ENCODE peak calls at places on chromosome 13, in six cellular contexts. E is COLO829, M is A549, O is fibroblast of gingiva, S is HT-29, H is HFFc6. X is an unnamed sample.

GRCh38 chr13:36998624-36999041 is 507 bp downstream of the ALG5 start:
- DNase-seq in E (no peak), M (no peak), O (no peak), S (peak), H (no peak), X (no peak)

GRCh38 chr13:112894673-112895481 is 74.1 kb upstream of the MCF2L start:
- DNase-seq in E (no peak), M (no peak), O (no peak), S (no peak), H (no peak), X (no peak)

GRCh38 chr13:98022210-98022609 is 68.7 kb downstream of the IPO5 start:
- DNase-seq in E (peak), M (no peak), O (peak), S (no peak), H (peak), X (peak)

GRCh38 chr13:20495087-20496023 is 30.3 kb downstream of the CRYL1 start:
- DNase-seq in E (peak), M (peak), O (peak), S (peak), H (peak), X (peak)

GRCh38 chr13:48161530-48162179 is 66.8 kb upstream of the MED4 start:
- DNase-seq in E (no peak), M (no peak), O (no peak), S (no peak), H (no peak), X (no peak)

GRCh38 chr13:48501705-48502104 is 31.2 kb downstream of the RCBTB2 start:
- DNase-seq in E (no peak), M (no peak), O (no peak), S (no peak), H (no peak), X (no peak)

GRCh38 chr13:89486065-89486464 is 1814.9 kb downstream of the SLITRK5 start:
- DNase-seq in E (no peak), M (no peak), O (no peak), S (no peak), H (no peak), X (peak)

GRCh38 chr13:40589285-40590109 is 76.9 kb downstream of the FOXO1 start:
- DNase-seq in E (peak), M (no peak), O (peak), S (no peak), H (no peak), X (peak)

GRCh38 chr13:99370476-99371272 is 63.5 kb upstream of the GPR183 start:
- DNase-seq in E (no peak), M (no peak), O (no peak), S (no peak), H (no peak), X (no peak)

GRCh38 chr13:46516624-46517318 is 36.2 kb upstream of the LRCH1 start:
- DNase-seq in E (no peak), M (no peak), O (peak), S (no peak), H (no peak), X (no peak)

GRCh38 chr13:111007209-111007608 is 92.3 kb upstream of the ANKRD10 start:
- DNase-seq in E (no peak), M (no peak), O (no peak), S (no peak), H (no peak), X (no peak)

GRCh38 chr13:21347753-21348318 is 111.3 kb downstream of the ZDHHC20 start:
- DNase-seq in E (no peak), M (no peak), O (no peak), S (peak), H (no peak), X (no peak)

GRCh38 chr13:77230560-77230959 is 96.3 kb downstream of the MYCBP2 start:
- DNase-seq in E (no peak), M (no peak), O (no peak), S (no peak), H (no peak), X (no peak)

GRCh38 chr13:97653741-97654140 is 219.8 kb downstream of the RAP2A start:
- DNase-seq in E (peak), M (no peak), O (peak), S (no peak), H (peak), X (no peak)

GRCh38 chr13:58594978-58595600 is 963.5 kb downstream of the PCDH17 start:
- DNase-seq in E (no peak), M (no peak), O (no peak), S (no peak), H (no peak), X (no peak)

GRCh38 chr13:90717451-90717936 is 630.0 kb upstream of the MIR17HG start:
- DNase-seq in E (peak), M (no peak), O (peak), S (no peak), H (peak), X (peak)

GRCh38 chr13:58712191-58712590 is 1080.6 kb downstream of the PCDH17 start:
- DNase-seq in E (peak), M (no peak), O (no peak), S (no peak), H (no peak), X (no peak)

GRCh38 chr13:76579701-76580100 is 306.5 kb downstream of the KCTD12 start:
- DNase-seq in E (no peak), M (no peak), O (no peak), S (no peak), H (no peak), X (no peak)

GRCh38 chr13:35781044-35781443 is 304.6 kb upstream of the MAB21L1 start:
- DNase-seq in E (peak), M (no peak), O (no peak), S (no peak), H (no peak), X (no peak)

GRCh38 chr13:44951184-44951583 is 38.1 kb downstream of the NUFIP1 start:
- DNase-seq in E (no peak), M (no peak), O (no peak), S (no peak), H (peak), X (peak)

GRCh38 chr13:49776871-49777270 is 15.6 kb downstream of the KPNA3 start:
- DNase-seq in E (no peak), M (no peak), O (no peak), S (no peak), H (peak), X (no peak)

GRCh38 chr13:111491021-111491420 is 170.6 kb downstream of the TEX29 start:
- DNase-seq in E (no peak), M (no peak), O (no peak), S (no peak), H (no peak), X (no peak)

GRCh38 chr13:106602178-106602577 is 34.2 kb upstream of the ARGLU1 start:
- DNase-seq in E (no peak), M (no peak), O (no peak), S (no peak), H (no peak), X (no peak)

GRCh38 chr13:85601526-85601925 is 197.7 kb downstream of the SLITRK6 start:
- DNase-seq in E (no peak), M (no peak), O (no peak), S (no peak), H (no peak), X (peak)

GRCh38 chr13:22740264-22740663 is 440.5 kb upstream of the SGCG start:
- DNase-seq in E (no peak), M (no peak), O (no peak), S (peak), H (no peak), X (no peak)

GRCh38 chr13:74040200-74040599 is 94.0 kb downstream of the KLF12 start:
- DNase-seq in E (peak), M (peak), O (no peak), S (peak), H (no peak), X (peak)

GRCh38 chr13:77779461-77780272 is 82.2 kb downstream of the SLAIN1 start:
- DNase-seq in E (peak), M (peak), O (peak), S (peak), H (peak), X (peak)

GRCh38 chr13:29482504-29482903 is 113.0 kb downstream of the SLC7A1 start:
- DNase-seq in E (no peak), M (no peak), O (no peak), S (no peak), H (no peak), X (no peak)

GRCh38 chr13:71754407-71754974 is 112.5 kb downstream of the DACH1 start:
- DNase-seq in E (no peak), M (no peak), O (peak), S (no peak), H (no peak), X (peak)

GRCh38 chr13:34391071-34391470 is 551.0 kb upstream of the NBEA start:
- DNase-seq in E (no peak), M (peak), O (no peak), S (no peak), H (no peak), X (peak)

GRCh38 chr13:23500858-23501257 is 67.4 kb upstream of the SACS start:
- DNase-seq in E (peak), M (no peak), O (peak), S (no peak), H (peak), X (peak)

GRCh38 chr13:50126378-50127016 is 111.3 kb downstream of the KCNRG start:
- DNase-seq in E (no peak), M (peak), O (peak), S (no peak), H (no peak), X (peak)

GRCh38 chr13:24119593-24120508 is 40.7 kb upstream of the SPATA13 start:
- DNase-seq in E (no peak), M (no peak), O (no peak), S (no peak), H (no peak), X (peak)

GRCh38 chr13:37889102-37889501 is 19.5 kb upstream of the TRPC4 start:
- DNase-seq in E (no peak), M (no peak), O (no peak), S (no peak), H (no peak), X (peak)

GRCh38 chr13:39269411-39269810 is 231.2 kb downstream of the NHLRC3 start:
- DNase-seq in E (no peak), M (no peak), O (peak), S (no peak), H (no peak), X (peak)

GRCh38 chr13:22235950-22236290 is 565.0 kb downstream of the FGF9 start:
- DNase-seq in E (no peak), M (no peak), O (no peak), S (no peak), H (no peak), X (no peak)

GRCh38 chr13:43128504-43128929 is 105.1 kb downstream of the DNAJC15 start:
- DNase-seq in E (no peak), M (no peak), O (no peak), S (no peak), H (no peak), X (peak)

GRCh38 chr13:106566682-106567420 is 1.1 kb downstream of the ARGLU1 start:
- DNase-seq in E (peak), M (peak), O (peak), S (peak), H (peak), X (peak)

GRCh38 chr13:112869202-112870061 is 99.6 kb upstream of the MCF2L start:
- DNase-seq in E (no peak), M (no peak), O (no peak), S (no peak), H (no peak), X (no peak)

X was measured in fibroblast of lung.